ENCODE peak calls at places on chromosomes 16 and 17, in five cellular contexts. C, Z, K, W and J are unnamed samples.
A peak's percentile ranks its signal among the peaks of the same experiment; 100 is the strongest.

GRCh38 chr16:88758227-88758943 is 26.6 kb downstream of the PIEZO1 start:
- DNase-seq in C (no peak), Z (no peak), K (no peak), W (no peak), J (no peak)

GRCh38 chr17:8185580-8186445 is 4.2 kb downstream of the BORCS6 start:
- DNase-seq in C (peak; percentile 61), Z (peak; percentile 78), K (no peak), W (peak; percentile 88), J (peak; percentile 70)

GRCh38 chr16:74568961-74569631 is 37.8 kb downstream of the GLG1 start:
- DNase-seq in C (peak; percentile 56), Z (no peak), K (no peak), W (no peak), J (peak; percentile 41)

GRCh38 chr17:73536700-73537680 is 107.3 kb downstream of the SDK2 start:
- DNase-seq in C (no peak), Z (no peak), K (no peak), W (no peak), J (no peak)

GRCh38 chr16:55357241-55357640 is 33.2 kb downstream of the IRX6 start:
- DNase-seq in C (no peak), Z (no peak), K (no peak), W (no peak), J (no peak)

GRCh38 chr16:70746708-70747424 is 54.1 kb downstream of the VAC14 start:
- DNase-seq in C (peak; percentile 86), Z (peak; percentile 91), K (peak; percentile 81), W (peak; percentile 95), J (peak; percentile 91)

GRCh38 chr16:3876695-3877094 is 3.8 kb downstream of the CREBBP start:
- DNase-seq in C (peak; percentile 58), Z (no peak), K (no peak), W (no peak), J (no peak)

GRCh38 chr17:4895676-4896331 is 3.5 kb upstream of the C17orf107 start:
- DNase-seq in C (no peak), Z (no peak), K (no peak), W (no peak), J (no peak)

GRCh38 chr16:85448557-85449194 is 164.4 kb upstream of the GSE1 start:
- DNase-seq in C (no peak), Z (no peak), K (no peak), W (no peak), J (no peak)

GRCh38 chr16:23863511-23864422 is 28.0 kb downstream of the PRKCB start:
- DNase-seq in C (no peak), Z (no peak), K (no peak), W (no peak), J (no peak)

GRCh38 chr16:23052908-23053580 is 96.2 kb downstream of the USP31 start:
- DNase-seq in C (no peak), Z (no peak), K (no peak), W (no peak), J (no peak)

GRCh38 chr16:48536600-48537200 is 73.3 kb downstream of the N4BP1 start:
- DNase-seq in C (peak; percentile 45), Z (peak; percentile 61), K (no peak), W (no peak), J (peak; percentile 51)

GRCh38 chr16:75074920-75075687 is 41.5 kb downstream of the LDHD start:
- DNase-seq in C (no peak), Z (peak; percentile 75), K (no peak), W (no peak), J (no peak)

GRCh38 chr17:59490259-59490658 is 75.2 kb upstream of the DHX40 start:
- DNase-seq in C (no peak), Z (no peak), K (no peak), W (no peak), J (no peak)

GRCh38 chr17:45942284-45942683 is 47.9 kb downstream of the MAPT start:
- DNase-seq in C (peak; percentile 9), Z (peak; percentile 26), K (no peak), W (no peak), J (no peak)

GRCh38 chr16:23274968-23275367 is 27.1 kb upstream of the SCNN1B start:
- DNase-seq in C (no peak), Z (no peak), K (no peak), W (peak; percentile 60), J (no peak)

GRCh38 chr16:11181889-11182279 is 74.1 kb downstream of the SOCS1 start:
- DNase-seq in C (peak; percentile 24), Z (peak; percentile 23), K (no peak), W (no peak), J (no peak)

GRCh38 chr16:11487289-11487688 is 99.4 kb downstream of the LITAF start:
- DNase-seq in C (no peak), Z (no peak), K (no peak), W (no peak), J (no peak)

DNA sequence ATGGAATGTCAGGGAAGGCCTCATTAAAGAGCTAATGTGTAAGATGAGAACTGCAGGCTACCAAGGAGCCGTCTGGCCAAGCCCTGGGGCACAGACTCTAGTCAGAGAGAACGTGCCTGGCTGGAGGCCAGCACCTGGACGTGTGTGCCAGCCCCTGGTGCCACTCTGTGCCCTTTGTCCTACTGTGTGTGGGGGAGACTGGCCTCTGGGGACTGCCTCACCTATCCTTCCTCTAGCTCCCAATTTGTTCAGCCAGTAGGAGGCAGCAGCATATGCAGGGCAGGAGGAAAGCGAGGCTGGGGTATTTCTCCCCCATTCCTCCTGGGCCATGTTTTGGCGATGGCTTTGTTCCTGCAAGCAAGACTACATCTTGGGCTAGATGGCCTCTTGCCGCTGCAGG is 37.1 kb downstream of the KNOP1 start:
- DNase-seq in C (no peak), Z (no peak), K (no peak), W (no peak), J (no peak)
- TF ChIP-seq CTCF in C (no peak), Z (peak; percentile 26), K (no peak), W (no peak), J (no peak)

GRCh38 chr17:61413654-61414133 is 14.1 kb downstream of the TBX2 start:
- DNase-seq in C (no peak), Z (no peak), K (no peak), W (no peak), J (no peak)

GRCh38 chr17:61415374-61416210 is 15.9 kb downstream of the TBX2 start:
- DNase-seq in C (peak; percentile 49), Z (no peak), K (no peak), W (no peak), J (no peak)

GRCh38 chr17:61414936-61415251 is 15.3 kb downstream of the TBX2 start:
- DNase-seq in C (no peak), Z (no peak), K (no peak), W (no peak), J (no peak)

GRCh38 chr17:61412860-61413653 is 13.4 kb downstream of the TBX2 start:
- DNase-seq in C (no peak), Z (no peak), K (no peak), W (peak; percentile 8), J (no peak)

GRCh38 chr17:61414141-61414935 is 14.7 kb downstream of the TBX2 start:
- DNase-seq in C (no peak), Z (peak; percentile 49), K (no peak), W (peak; percentile 2), J (no peak)
- TF ChIP-seq CTCF in C (no peak), Z (no peak), K (no peak), W (no peak), J (no peak)

GRCh38 chr16:61654962-61655361 is 381.3 kb downstream of the CDH8 start:
- DNase-seq in C (no peak), Z (no peak), K (no peak), W (no peak), J (no peak)
- TF ChIP-seq CTCF in C (no peak), Z (no peak), K (no peak), W (no peak), J (no peak)

GRCh38 chr16:14669776-14670175 is 24.3 kb downstream of the PLA2G10 start:
- DNase-seq in C (no peak), Z (no peak), K (no peak), W (peak; percentile 33), J (no peak)
- TF ChIP-seq CTCF in C (no peak), Z (no peak), K (no peak), W (no peak), J (no peak)

GRCh38 chr17:16919663-16920627 is 52.0 kb downstream of the TNFRSF13B start:
- DNase-seq in C (no peak), Z (no peak), K (no peak), W (no peak), J (no peak)
- TF ChIP-seq CTCF in C (no peak), Z (no peak), K (no peak), W (no peak), J (no peak)

GRCh38 chr17:79874329-79874981 is 35.2 kb upstream of the CBX4 start:
- DNase-seq in C (peak; percentile 5), Z (peak; percentile 39), K (no peak), W (peak; percentile 72), J (peak; percentile 31)
- TF ChIP-seq CTCF in C (peak; percentile 42), Z (peak; percentile 59), K (peak; percentile 45), W (peak; percentile 55), J (peak; percentile 60)